ENCODE peak calls at places on chromosomes 5 and 9, in seven cellular contexts. One of them, this sample, is unnamed.

GRCh38 chr5:58542709-58543108 is 40.2 kb upstream of the RAB3C start:
- DNase-seq in ovary: no peak
- DNase-seq in heart left ventricle: no peak
- DNase-seq in IMR-90: no peak
- DNase-seq in sigmoid colon: no peak
- DNase-seq in breast epithelium: no peak
- DNase-seq in esophagus squamous epithelium: no peak
- DNase-seq in this sample: no peak

GRCh38 chr9:22645893-22646292 is 199.3 kb downstream of the DMRTA1 start:
- DNase-seq in ovary: no peak
- DNase-seq in breast epithelium: no peak
- DNase-seq in heart left ventricle: no peak
- DNase-seq in IMR-90: peak; percentile 16
- DNase-seq in sigmoid colon: no peak
- DNase-seq in esophagus squamous epithelium: no peak
- DNase-seq in this sample: no peak

GRCh38 chr5:50967388-50968039 is 301.1 kb downstream of the PARP8 start:
- DNase-seq in heart left ventricle: peak; percentile 37
- DNase-seq in sigmoid colon: no peak
- DNase-seq in breast epithelium: no peak
- DNase-seq in esophagus squamous epithelium: no peak
- DNase-seq in ovary: no peak
- DNase-seq in IMR-90: no peak
- DNase-seq in this sample: no peak

GRCh38 chr9:81321551-81321950 is 367.8 kb downstream of the TLE1 start:
- DNase-seq in IMR-90: peak; percentile 11
- DNase-seq in ovary: no peak
- DNase-seq in esophagus squamous epithelium: no peak
- DNase-seq in sigmoid colon: no peak
- DNase-seq in heart left ventricle: no peak
- DNase-seq in breast epithelium: no peak
- DNase-seq in this sample: no peak

GRCh38 chr9:116075191-116075590 is 78.4 kb upstream of the PAPPA start:
- DNase-seq in ovary: no peak
- DNase-seq in esophagus squamous epithelium: no peak
- DNase-seq in heart left ventricle: no peak
- DNase-seq in IMR-90: peak; percentile 97
- DNase-seq in sigmoid colon: no peak
- DNase-seq in breast epithelium: no peak
- DNase-seq in this sample: no peak

GRCh38 chr5:9034671-9035070 is 511.2 kb downstream of the SEMA5A start:
- DNase-seq in heart left ventricle: no peak
- DNase-seq in ovary: no peak
- DNase-seq in sigmoid colon: no peak
- DNase-seq in IMR-90: peak; percentile 90
- DNase-seq in breast epithelium: no peak
- DNase-seq in esophagus squamous epithelium: no peak
- DNase-seq in this sample: no peak

GRCh38 chr5:140926903-140927573 is 939 bp downstream of the PCDHAC1 start:
- DNase-seq in ovary: no peak
- DNase-seq in sigmoid colon: peak; percentile 62
- DNase-seq in IMR-90: no peak
- DNase-seq in heart left ventricle: peak; percentile 28
- DNase-seq in breast epithelium: no peak
- DNase-seq in esophagus squamous epithelium: no peak
- DNase-seq in this sample: no peak

GRCh38 chr9:15142903-15143534 is 164.0 kb downstream of the TTC39B start:
- DNase-seq in sigmoid colon: no peak
- DNase-seq in heart left ventricle: no peak
- DNase-seq in ovary: no peak
- DNase-seq in esophagus squamous epithelium: no peak
- DNase-seq in IMR-90: peak; percentile 70
- DNase-seq in breast epithelium: no peak
- DNase-seq in this sample: peak; percentile 64

GRCh38 chr5:172727551-172727950 is 43.4 kb downstream of the DUSP1 start:
- DNase-seq in ovary: no peak
- DNase-seq in IMR-90: no peak
- DNase-seq in heart left ventricle: no peak
- DNase-seq in breast epithelium: no peak
- DNase-seq in sigmoid colon: no peak
- DNase-seq in esophagus squamous epithelium: no peak
- DNase-seq in this sample: no peak

GRCh38 chr9:83955985-83956287 is 24.1 kb downstream of the HNRNPK start:
- DNase-seq in breast epithelium: no peak
- DNase-seq in sigmoid colon: no peak
- DNase-seq in esophagus squamous epithelium: no peak
- DNase-seq in ovary: no peak
- DNase-seq in heart left ventricle: no peak
- DNase-seq in IMR-90: no peak
- DNase-seq in this sample: peak; percentile 75

GRCh38 chr5:54754878-54755277 is 230.5 kb downstream of the ESM1 start:
- DNase-seq in IMR-90: no peak
- DNase-seq in heart left ventricle: no peak
- DNase-seq in sigmoid colon: no peak
- DNase-seq in breast epithelium: no peak
- DNase-seq in esophagus squamous epithelium: no peak
- DNase-seq in ovary: no peak
- DNase-seq in this sample: no peak

GRCh38 chr5:156359452-156359851 is 32.5 kb downstream of the SGCD start:
- DNase-seq in sigmoid colon: no peak
- DNase-seq in heart left ventricle: no peak
- DNase-seq in breast epithelium: no peak
- DNase-seq in esophagus squamous epithelium: no peak
- DNase-seq in ovary: no peak
- DNase-seq in IMR-90: peak; percentile 96
- DNase-seq in this sample: no peak

GRCh38 chr9:68545033-68545705 is 4.5 kb upstream of the TMEM252 start:
- DNase-seq in ovary: no peak
- DNase-seq in esophagus squamous epithelium: no peak
- DNase-seq in breast epithelium: no peak
- DNase-seq in IMR-90: no peak
- DNase-seq in heart left ventricle: no peak
- DNase-seq in sigmoid colon: no peak
- DNase-seq in this sample: no peak

GRCh38 chr5:160064441-160064840 is 54.8 kb downstream of the PWWP2A start:
- DNase-seq in esophagus squamous epithelium: no peak
- DNase-seq in breast epithelium: no peak
- DNase-seq in ovary: no peak
- DNase-seq in sigmoid colon: no peak
- DNase-seq in heart left ventricle: peak; percentile 57
- DNase-seq in IMR-90: no peak
- DNase-seq in this sample: no peak

GRCh38 chr5:157808043-157808442 is 50.9 kb downstream of the CLINT1 start:
- DNase-seq in IMR-90: no peak
- DNase-seq in ovary: no peak
- DNase-seq in esophagus squamous epithelium: no peak
- DNase-seq in sigmoid colon: no peak
- DNase-seq in breast epithelium: no peak
- DNase-seq in heart left ventricle: no peak
- DNase-seq in this sample: no peak

GRCh38 chr5:39132128-39132447 is 57.9 kb upstream of the RICTOR start:
- DNase-seq in ovary: no peak
- DNase-seq in breast epithelium: no peak
- DNase-seq in IMR-90: no peak
- DNase-seq in esophagus squamous epithelium: no peak
- DNase-seq in sigmoid colon: no peak
- DNase-seq in heart left ventricle: no peak
- DNase-seq in this sample: no peak

GRCh38 chr9:37617837-37618236 is 25.4 kb upstream of the TOMM5 start:
- DNase-seq in heart left ventricle: no peak
- DNase-seq in esophagus squamous epithelium: no peak
- DNase-seq in ovary: no peak
- DNase-seq in sigmoid colon: no peak
- DNase-seq in IMR-90: peak; percentile 54
- DNase-seq in breast epithelium: no peak
- DNase-seq in this sample: no peak

GRCh38 chr5:343461-344401 is 22.2 kb downstream of the AHRR start:
- DNase-seq in heart left ventricle: no peak
- DNase-seq in breast epithelium: peak; percentile 17
- DNase-seq in sigmoid colon: no peak
- DNase-seq in esophagus squamous epithelium: no peak
- DNase-seq in ovary: peak; percentile 65
- DNase-seq in IMR-90: peak; percentile 73
- DNase-seq in this sample: peak; percentile 63

GRCh38 chr9:95135756-95136155 is 181.8 kb downstream of the FANCC start:
- DNase-seq in esophagus squamous epithelium: no peak
- DNase-seq in ovary: no peak
- DNase-seq in sigmoid colon: no peak
- DNase-seq in heart left ventricle: no peak
- DNase-seq in breast epithelium: no peak
- DNase-seq in IMR-90: no peak
- DNase-seq in this sample: no peak

GRCh38 chr9:114149765-114150340 is 5.5 kb upstream of the COL27A1 start:
- DNase-seq in sigmoid colon: no peak
- DNase-seq in IMR-90: no peak
- DNase-seq in breast epithelium: no peak
- DNase-seq in esophagus squamous epithelium: no peak
- DNase-seq in heart left ventricle: no peak
- DNase-seq in ovary: no peak
- DNase-seq in this sample: no peak

GRCh38 chr5:80884086-80884813 is 75.9 kb upstream of the RASGRF2 start:
- DNase-seq in esophagus squamous epithelium: no peak
- DNase-seq in ovary: no peak
- DNase-seq in sigmoid colon: no peak
- DNase-seq in IMR-90: no peak
- DNase-seq in heart left ventricle: no peak
- DNase-seq in breast epithelium: no peak
- DNase-seq in this sample: no peak

GRCh38 chr5:58940446-58940845 is 357.6 kb downstream of the RAB3C start:
- DNase-seq in ovary: no peak
- DNase-seq in sigmoid colon: no peak
- DNase-seq in heart left ventricle: no peak
- DNase-seq in esophagus squamous epithelium: no peak
- DNase-seq in breast epithelium: no peak
- DNase-seq in IMR-90: peak; percentile 63
- DNase-seq in this sample: no peak

GRCh38 chr9:129637102-129637501 is 4.8 kb downstream of the ASB6 start:
- DNase-seq in esophagus squamous epithelium: no peak
- DNase-seq in IMR-90: no peak
- DNase-seq in sigmoid colon: no peak
- DNase-seq in heart left ventricle: no peak
- DNase-seq in ovary: peak; percentile 18
- DNase-seq in breast epithelium: no peak
- DNase-seq in this sample: no peak
- TF ChIP-seq POLR2A in esophagus squamous epithelium: no peak
- TF ChIP-seq POLR2A in IMR-90: no peak
- TF ChIP-seq POLR2A in sigmoid colon: no peak
- TF ChIP-seq POLR2A in heart left ventricle: no peak
- TF ChIP-seq POLR2A in ovary: no peak
- TF ChIP-seq POLR2A in breast epithelium: no peak
- TF ChIP-seq POLR2A in this sample: no peak

GRCh38 chr9:112332977-112333638 is at the start of gene PTBP3:
- DNase-seq in sigmoid colon: peak; percentile 89
- DNase-seq in ovary: peak; percentile 76
- DNase-seq in IMR-90: peak; percentile 48
- DNase-seq in breast epithelium: peak; percentile 74
- DNase-seq in esophagus squamous epithelium: peak; percentile 19
- DNase-seq in heart left ventricle: peak; percentile 84
- DNase-seq in this sample: peak; percentile 89
- TF ChIP-seq POLR2A in sigmoid colon: peak; percentile 65
- TF ChIP-seq POLR2A in ovary: peak; percentile 63
- TF ChIP-seq POLR2A in IMR-90: peak; percentile 66
- TF ChIP-seq POLR2A in breast epithelium: peak; percentile 45
- TF ChIP-seq POLR2A in esophagus squamous epithelium: peak; percentile 90
- TF ChIP-seq POLR2A in heart left ventricle: peak; percentile 65
- TF ChIP-seq POLR2A in this sample: peak; percentile 52

DNA sequence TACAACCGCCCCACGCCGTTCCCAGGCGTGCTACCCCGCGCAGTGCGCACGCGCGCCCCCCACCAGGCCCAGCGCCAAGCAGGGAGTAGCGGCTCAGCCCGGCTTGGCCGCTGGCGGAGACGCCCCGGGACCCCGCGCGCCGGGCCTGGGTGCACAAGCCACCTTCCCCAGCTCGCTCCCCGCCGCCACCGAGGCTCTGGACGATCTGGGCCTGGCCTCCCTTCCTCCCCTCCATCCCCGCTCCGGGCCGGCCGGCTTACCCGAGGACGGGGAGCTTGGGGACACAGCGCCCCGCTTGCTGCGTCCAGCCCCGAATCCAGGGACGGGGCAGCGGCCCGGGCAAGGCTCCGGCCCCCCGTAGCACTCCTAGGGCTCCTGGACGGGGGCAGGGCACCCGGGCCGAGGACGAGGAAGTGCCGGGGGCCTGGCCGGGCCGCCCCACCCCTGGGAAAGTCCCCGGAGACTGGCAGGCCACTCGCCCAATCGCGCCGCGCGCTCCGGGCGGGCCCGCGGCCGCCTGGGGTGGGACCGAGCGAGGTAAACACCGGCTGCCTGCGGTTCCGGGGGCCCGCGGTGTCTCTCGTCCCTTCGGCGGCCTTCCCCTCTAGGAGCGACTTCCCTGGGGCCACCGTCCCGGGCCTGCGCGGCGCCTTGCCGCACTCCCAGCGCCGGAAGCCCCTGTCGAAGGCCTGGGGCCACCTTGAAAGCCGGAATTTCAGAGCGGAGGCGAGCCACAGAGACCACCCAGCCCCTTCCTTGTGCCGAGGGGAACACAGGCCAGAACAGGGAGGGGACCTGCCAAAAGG is at the start of gene TNIP1:
- DNase-seq in sigmoid colon: peak; percentile 97
- DNase-seq in esophagus squamous epithelium: peak; percentile 56
- DNase-seq in breast epithelium: peak; percentile 88
- DNase-seq in heart left ventricle: peak; percentile 96
- DNase-seq in IMR-90: peak; percentile 88
- DNase-seq in ovary: peak; percentile 94
- DNase-seq in this sample: peak; percentile 97
- TF ChIP-seq POLR2A in sigmoid colon: peak; percentile 57
- TF ChIP-seq POLR2A in esophagus squamous epithelium: peak; percentile 65
- TF ChIP-seq POLR2A in breast epithelium: peak; percentile 82
- TF ChIP-seq POLR2A in heart left ventricle: peak; percentile 78
- TF ChIP-seq POLR2A in IMR-90: peak; percentile 84
- TF ChIP-seq POLR2A in ovary: peak; percentile 92
- TF ChIP-seq POLR2A in this sample: peak; percentile 87

GRCh38 chr9:131274674-131275331 is 1.5 kb downstream of the FAM78A start:
- DNase-seq in heart left ventricle: peak; percentile 75
- DNase-seq in esophagus squamous epithelium: no peak
- DNase-seq in sigmoid colon: no peak
- DNase-seq in IMR-90: no peak
- DNase-seq in breast epithelium: no peak
- DNase-seq in ovary: no peak
- DNase-seq in this sample: peak; percentile 73
- TF ChIP-seq POLR2A in heart left ventricle: no peak
- TF ChIP-seq POLR2A in esophagus squamous epithelium: peak; percentile 40
- TF ChIP-seq POLR2A in sigmoid colon: no peak
- TF ChIP-seq POLR2A in IMR-90: no peak
- TF ChIP-seq POLR2A in breast epithelium: no peak
- TF ChIP-seq POLR2A in ovary: no peak
- TF ChIP-seq POLR2A in this sample: peak; percentile 68

GRCh38 chr5:33067291-33067690 is 356.2 kb downstream of the NPR3 start:
- DNase-seq in ovary: no peak
- DNase-seq in sigmoid colon: no peak
- DNase-seq in heart left ventricle: no peak
- DNase-seq in IMR-90: no peak
- DNase-seq in breast epithelium: no peak
- DNase-seq in esophagus squamous epithelium: no peak
- DNase-seq in this sample: no peak
- TF ChIP-seq POLR2A in ovary: no peak
- TF ChIP-seq POLR2A in sigmoid colon: no peak
- TF ChIP-seq POLR2A in heart left ventricle: no peak
- TF ChIP-seq POLR2A in IMR-90: no peak
- TF ChIP-seq POLR2A in breast epithelium: no peak
- TF ChIP-seq POLR2A in esophagus squamous epithelium: no peak
- TF ChIP-seq POLR2A in this sample: no peak

This sample was measured in erythroblast.